ENCODE peak calls at places on chromosomes 6 and 20, in five cellular contexts. T is epithelial cell of esophagus, N is MM.1S, B is gastrocnemius medialis, U is endothelial cell. K is an unnamed sample.

GRCh38 chr6:5512422-5512821 is 251.1 kb downstream of the FARS2 start:
- DNase-seq in N (no peak), B (no peak), U (no peak), T (no peak), K (no peak)

GRCh38 chr6:87722831-87723726 is 21.0 kb upstream of the AKIRIN2 start:
- DNase-seq in U (no peak), B (peak), T (peak), N (peak), K (no peak)

GRCh38 chr20:38114353-38114791 is 50.7 kb downstream of the TGM2 start:
- DNase-seq in B (no peak), N (no peak), U (no peak), T (peak), K (no peak)

GRCh38 chr20:13800728-13801134 is 15.9 kb downstream of the NDUFAF5 start:
- DNase-seq in T (peak), U (no peak), N (no peak), B (peak), K (no peak)

GRCh38 chr20:860891-861290 is 27.4 kb downstream of the FAM110A start:
- DNase-seq in N (no peak), B (no peak), T (peak), U (no peak), K (no peak)

GRCh38 chr6:155448823-155449789 is 6.5 kb downstream of the NOX3 start:
- DNase-seq in N (no peak), B (no peak), U (peak), T (no peak), K (no peak)

GRCh38 chr6:14703586-14703985 is 542.3 kb upstream of the JARID2 start:
- DNase-seq in B (no peak), T (no peak), U (no peak), N (no peak), K (no peak)

GRCh38 chr20:34180460-34181108 is 60.6 kb upstream of the ASIP start:
- DNase-seq in N (no peak), T (peak), B (no peak), U (no peak), K (no peak)

GRCh38 chr20:53083411-53083810 is 111.3 kb downstream of the TSHZ2 start:
- DNase-seq in B (no peak), U (no peak), N (no peak), T (no peak), K (no peak)

GRCh38 chr6:79377047-79377446 is 142.6 kb upstream of the HMGN3 start:
- DNase-seq in B (no peak), N (no peak), U (no peak), T (peak), K (no peak)

GRCh38 chr6:167825759-167826229 is 917 bp upstream of the AFDN start:
- DNase-seq in U (peak), B (peak), T (peak), N (no peak), K (no peak)

GRCh38 chr6:133983099-133983939 is 30.3 kb downstream of the TBPL1 start:
- DNase-seq in U (no peak), N (no peak), B (no peak), T (peak), K (no peak)

GRCh38 chr6:13355969-13356368 is 27.6 kb upstream of the TBC1D7 start:
- DNase-seq in N (peak), B (no peak), T (peak), U (no peak), K (peak)

GRCh38 chr6:145534986-145535385 is 200.3 kb downstream of the EPM2A start:
- DNase-seq in B (no peak), U (no peak), T (no peak), N (no peak), K (no peak)

GRCh38 chr6:88712243-88712936 is 251.0 kb downstream of the RNGTT start:
- DNase-seq in B (no peak), T (no peak), U (no peak), N (no peak), K (no peak)

GRCh38 chr20:2421247-2421646 is 40.5 kb downstream of the TGM6 start:
- DNase-seq in B (no peak), T (peak), U (no peak), N (no peak), K (no peak)
- TF ChIP-seq CTCF in B (no peak), T (peak), U (peak), N (no peak), K (no peak)

GRCh38 chr20:36483205-36483918 is 58.0 kb upstream of the MYL9 start:
- DNase-seq in N (no peak), B (no peak), T (no peak), U (no peak), K (no peak)

GRCh38 chr20:36480456-36481048 is 60.8 kb upstream of the MYL9 start:
- DNase-seq in T (no peak), B (peak), N (no peak), U (no peak), K (no peak)

GRCh38 chr20:36479938-36480337 is 61.4 kb upstream of the MYL9 start:
- DNase-seq in B (no peak), T (no peak), N (no peak), U (no peak), K (no peak)

GRCh38 chr20:36482044-36482473 is 59.3 kb upstream of the MYL9 start:
- DNase-seq in N (no peak), T (no peak), B (peak), U (no peak), K (no peak)

DNA sequence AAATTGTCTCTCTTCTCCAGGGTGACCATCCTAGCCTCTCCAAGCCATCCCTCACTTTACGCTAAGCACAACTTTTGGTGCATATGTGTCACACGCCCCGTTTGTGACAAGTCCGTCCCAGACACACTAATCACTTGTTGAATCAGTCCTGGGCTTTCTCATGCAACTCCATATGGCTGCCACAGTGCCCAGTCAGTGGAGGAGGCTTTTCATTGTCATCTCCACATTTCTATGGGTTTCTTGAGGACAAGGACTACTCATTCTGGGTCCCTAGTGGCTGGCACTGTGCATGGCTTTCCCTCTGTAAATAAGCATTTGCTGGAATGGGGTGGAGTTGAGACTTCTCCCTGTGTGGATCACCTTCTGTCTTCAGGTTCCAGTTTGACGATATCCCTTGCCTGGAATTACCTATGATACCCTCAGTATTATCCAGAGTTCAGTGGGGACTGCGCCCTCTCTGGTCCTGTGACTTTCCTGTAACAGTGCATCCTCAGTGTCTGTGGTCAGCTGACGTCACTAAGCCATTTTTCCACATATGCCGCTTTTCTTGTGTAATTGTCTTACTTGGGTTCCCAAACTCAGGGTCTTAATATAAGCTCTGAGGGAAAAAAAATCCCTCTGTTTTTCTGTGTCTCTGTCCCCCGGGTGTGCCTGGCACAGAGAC is 59.8 kb upstream of the MYL9 start:
- DNase-seq in N (no peak), B (no peak), T (no peak), U (no peak), K (no peak)
- TF ChIP-seq CTCF in N (no peak), B (no peak), T (peak), U (peak), K (no peak)

GRCh38 chr6:62746968-62747367 is 460.9 kb upstream of the KHDRBS2 start:
- DNase-seq in B (no peak), N (no peak), U (no peak), T (no peak), K (no peak)
- TF ChIP-seq CTCF in B (no peak), N (no peak), U (no peak), T (no peak), K (no peak)

GRCh38 chr20:61662946-61663460 is 402.7 kb downstream of the TAF4 start:
- DNase-seq in B (no peak), N (no peak), U (no peak), T (no peak), K (no peak)

GRCh38 chr20:61663521-61664425 is 401.9 kb downstream of the TAF4 start:
- DNase-seq in U (no peak), B (no peak), T (no peak), N (no peak), K (no peak)

GRCh38 chr20:61661583-61661982 is 404.1 kb downstream of the TAF4 start:
- DNase-seq in U (no peak), N (no peak), T (no peak), B (no peak), K (no peak)

GRCh38 chr20:61661025-61661424 is 404.7 kb downstream of the TAF4 start:
- DNase-seq in B (no peak), U (no peak), T (no peak), N (no peak), K (no peak)

DNA sequence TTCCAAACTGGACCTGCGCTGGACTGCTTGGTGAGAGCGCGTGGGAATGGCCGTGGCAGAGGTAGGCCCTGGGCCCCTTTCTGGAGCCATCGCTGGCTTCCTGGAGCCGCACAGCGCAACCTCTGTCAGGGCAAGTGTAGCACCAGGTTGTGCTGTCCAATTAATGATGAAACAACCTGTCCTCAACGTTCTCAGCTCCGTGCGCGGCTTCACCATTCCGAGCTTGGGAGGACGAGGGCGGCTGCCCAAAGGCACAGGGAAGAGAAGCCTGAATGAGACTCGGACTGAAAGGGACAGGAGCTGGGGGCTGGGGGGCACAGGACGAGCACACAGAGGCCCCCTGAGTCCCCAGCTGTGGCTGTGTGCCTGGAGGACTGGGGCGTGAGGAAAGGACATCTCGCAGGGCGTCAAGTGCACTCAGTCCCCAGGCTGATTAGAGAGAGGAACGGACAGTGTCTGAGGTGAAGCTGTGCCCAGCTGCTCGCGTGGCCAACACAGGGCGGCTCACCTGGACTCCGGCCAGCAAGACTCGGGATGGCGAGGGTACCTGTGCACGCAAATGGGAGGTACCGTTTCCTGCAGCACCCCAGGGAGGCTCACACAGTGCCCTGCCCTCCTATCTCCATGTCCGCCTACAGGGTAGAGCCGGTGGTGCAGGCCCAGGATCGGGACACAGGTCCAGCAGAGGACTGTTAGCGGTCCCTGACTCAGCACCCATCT is 403.3 kb downstream of the TAF4 start:
- DNase-seq in T (no peak), U (no peak), B (no peak), N (no peak), K (no peak)
- TF ChIP-seq CTCF in T (no peak), U (peak), B (no peak), N (no peak), K (no peak)

GRCh38 chr20:6384956-6385355 is 262.1 kb upstream of the FERMT1 start:
- DNase-seq in B (no peak), U (no peak), N (no peak), T (no peak), K (no peak)

GRCh38 chr20:6384368-6384767 is 261.5 kb upstream of the FERMT1 start:
- DNase-seq in N (no peak), T (no peak), B (no peak), U (no peak), K (no peak)

DNA sequence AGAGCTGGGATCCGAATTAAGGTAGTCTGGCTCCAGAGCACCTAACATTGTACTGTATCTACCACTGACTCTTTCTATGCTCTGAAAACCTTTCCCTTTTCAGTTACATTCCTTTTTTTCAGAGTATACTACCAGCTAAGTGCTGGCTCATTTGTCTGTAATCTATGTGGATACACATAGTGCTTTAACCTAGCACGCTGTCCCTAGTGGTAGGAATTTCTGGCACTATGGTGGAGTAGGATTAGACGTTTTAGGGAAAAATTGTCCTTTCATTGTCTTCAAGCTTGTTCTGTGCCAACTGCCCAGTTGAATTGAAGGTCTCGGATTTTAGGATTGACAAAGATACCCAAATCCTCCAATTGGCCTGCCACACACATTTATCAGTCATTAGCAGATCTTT is 259.1 kb upstream of the FERMT1 start:
- DNase-seq in T (peak), N (no peak), B (no peak), U (peak), K (no peak)
- TF ChIP-seq CTCF in T (peak), N (peak), B (no peak), U (peak), K (no peak)

DNA sequence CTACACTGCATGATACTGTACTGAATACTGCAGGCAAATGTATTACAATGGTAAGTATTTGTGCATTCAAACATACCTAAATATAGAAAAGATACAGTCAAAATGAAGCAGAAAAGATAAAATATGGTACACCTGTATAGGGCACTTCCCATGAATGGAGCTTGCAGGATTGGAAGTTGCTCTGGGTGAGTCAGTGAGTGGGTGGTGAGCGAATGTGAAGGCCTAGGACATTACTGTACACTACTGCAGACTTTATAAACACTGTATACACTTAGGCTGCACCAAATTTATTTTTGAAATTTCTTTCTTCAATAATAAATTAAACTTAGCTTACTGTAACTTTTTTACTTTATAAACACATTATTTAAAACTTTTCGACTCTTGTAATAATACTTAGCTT is 213.1 kb downstream of the ATXN1 start:
- DNase-seq in B (no peak), U (no peak), T (peak), N (no peak), K (no peak)
- TF ChIP-seq CTCF in B (no peak), U (no peak), T (no peak), N (no peak), K (no peak)

GRCh38 chr6:51542466-51542865 is 544.9 kb downstream of the PKHD1 start:
- DNase-seq in U (no peak), T (no peak), B (no peak), N (no peak), K (no peak)

GRCh38 chr6:51536728-51537127 is 550.7 kb downstream of the PKHD1 start:
- DNase-seq in U (no peak), T (no peak), N (no peak), B (no peak), K (no peak)

DNA sequence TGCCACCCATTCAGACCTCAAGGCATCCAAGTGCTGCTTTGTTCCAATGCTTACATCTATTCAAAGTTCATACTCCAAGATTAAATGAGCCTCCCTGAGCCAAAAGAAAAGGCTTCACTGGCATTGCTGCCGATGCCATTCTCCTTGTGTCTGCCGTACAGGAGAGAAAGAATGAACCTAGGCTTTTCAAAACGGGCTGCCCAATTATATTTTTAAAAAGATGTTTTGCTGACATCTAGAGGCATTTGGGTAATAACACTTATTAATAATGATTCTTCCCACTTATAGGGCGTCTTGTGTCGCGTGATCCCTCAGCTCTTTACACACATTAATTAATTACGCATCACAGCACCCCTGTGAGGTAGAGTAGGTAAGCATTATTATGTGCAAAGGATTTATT is 545.6 kb downstream of the PKHD1 start:
- DNase-seq in B (no peak), N (peak), T (peak), U (no peak), K (no peak)
- TF ChIP-seq CTCF in B (no peak), N (no peak), T (peak), U (no peak), K (no peak)

GRCh38 chr6:140731741-140732140 is 1357.3 kb upstream of the CITED2 start:
- DNase-seq in N (no peak), U (no peak), T (no peak), B (no peak), K (no peak)
- TF ChIP-seq CTCF in N (no peak), U (no peak), T (no peak), B (no peak), K (no peak)

DNA sequence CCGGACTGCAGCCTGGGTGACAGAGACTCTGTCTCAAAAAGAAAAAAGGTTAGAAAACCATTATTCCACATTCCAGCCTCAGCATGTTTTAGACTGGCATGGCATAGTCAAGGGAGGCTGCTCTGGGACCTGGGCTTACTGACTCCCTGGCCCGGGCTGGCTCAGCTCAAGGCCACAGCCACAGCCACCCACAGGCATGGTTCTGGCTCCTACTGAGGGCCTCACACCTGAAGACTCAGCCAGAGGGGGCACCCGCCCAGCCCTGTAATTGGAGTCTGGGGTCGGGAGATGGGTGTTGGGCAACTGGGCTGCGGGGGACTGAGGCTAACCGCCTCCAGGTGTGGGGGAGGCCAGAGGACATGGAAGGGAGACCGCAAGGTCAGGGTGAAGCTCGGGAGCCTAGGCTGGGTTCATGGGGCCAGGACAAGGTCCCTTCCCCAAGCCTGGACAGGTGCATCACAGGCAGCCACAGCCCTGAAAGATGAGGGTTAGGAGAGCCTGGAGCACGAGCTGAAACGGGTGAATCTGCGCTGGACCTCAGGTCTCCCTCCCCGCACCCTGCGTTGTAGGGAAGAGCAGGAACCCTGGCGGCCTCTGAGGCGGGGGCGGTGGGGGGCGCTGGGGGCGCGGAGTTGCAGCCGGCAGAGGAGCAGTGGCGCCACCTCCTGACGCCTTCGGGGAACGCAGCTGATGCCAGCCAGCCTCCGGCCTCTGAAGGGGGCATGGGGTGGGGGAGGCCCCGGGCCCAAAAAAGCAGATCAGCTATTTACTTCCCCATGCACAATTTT is 67.7 kb upstream of the SRSF6 start:
- DNase-seq in U (peak), T (no peak), N (no peak), B (no peak), K (peak)
- TF ChIP-seq CTCF in U (peak), T (peak), N (no peak), B (no peak), K (peak)